ENCODE peak calls at places on chromosomes 16 and 17, in five cellular contexts. I is ELR, J is H9, N is coronary artery, A is SK-N-SH. Z is an unnamed sample.
A peak's percentile ranks its signal among the peaks of the same experiment; 100 is the strongest.

GRCh38 chr17:13601776-13602551 is at the start of gene HS3ST3A1:
- DNase-seq in A (peak; percentile 73), J (peak; percentile 96), I (peak; percentile 89), N (no peak), Z (peak; percentile 92)

GRCh38 chr16:89003831-89004208 is 26.8 kb upstream of the CBFA2T3 start:
- DNase-seq in N (no peak), A (peak; percentile 73), I (no peak), J (no peak), Z (no peak)

GRCh38 chr17:30379303-30380105 is 777 bp downstream of the CPD start:
- DNase-seq in A (peak; percentile 71), I (peak; percentile 34), J (peak; percentile 52), N (peak; percentile 78), Z (peak; percentile 49)

GRCh38 chr16:56637814-56638750 is at the start of gene MT1A:
- DNase-seq in N (peak; percentile 93), I (peak; percentile 45), J (peak; percentile 78), A (peak; percentile 74), Z (peak; percentile 80)

GRCh38 chr16:4373909-4374742 is 2.5 kb downstream of the VASN start:
- DNase-seq in N (peak; percentile 91), J (peak; percentile 57), I (peak; percentile 87), A (no peak), Z (peak; percentile 78)

GRCh38 chr16:81136331-81137011 is 40.3 kb upstream of the GCSH start:
- DNase-seq in J (no peak), N (no peak), A (no peak), I (no peak), Z (no peak)

GRCh38 chr16:79871906-79872305 is 271.4 kb upstream of the MAF start:
- DNase-seq in A (no peak), I (no peak), J (no peak), N (no peak), Z (no peak)

GRCh38 chr16:71287903-71288302 is 1.3 kb downstream of the CMTR2 start:
- DNase-seq in A (no peak), N (no peak), I (peak; percentile 8), J (no peak), Z (peak; percentile 38)

GRCh38 chr16:68993885-68994284 is 111.6 kb upstream of the HAS3 start:
- DNase-seq in N (no peak), J (no peak), A (no peak), I (peak; percentile 92), Z (no peak)

GRCh38 chr16:88566158-88566557 is 4.0 kb upstream of the ZC3H18 start:
- DNase-seq in N (no peak), A (no peak), J (no peak), I (peak; percentile 77), Z (no peak)

GRCh38 chr16:78230832-78231231 is 131.4 kb downstream of the WWOX start:
- DNase-seq in N (no peak), J (no peak), A (no peak), I (no peak), Z (no peak)

GRCh38 chr16:26987631-26988030 is 79.1 kb upstream of the C16orf82 start:
- DNase-seq in A (no peak), J (no peak), N (peak; percentile 22), I (peak; percentile 91), Z (no peak)

GRCh38 chr17:58100506-58100905 is 17.3 kb downstream of the DYNLL2 start:
- DNase-seq in J (no peak), A (no peak), N (no peak), I (no peak), Z (no peak)

GRCh38 chr17:29384901-29385300 is 5.3 kb upstream of the TAOK1 start:
- DNase-seq in I (peak; percentile 47), N (no peak), J (no peak), A (no peak), Z (no peak)

Z was measured in neural progenitor cell.